ENCODE peak calls at places on chromosomes 2 and 18, in nine cellular contexts. M is effector memory CD8-positive, alpha-beta T cell; F is AG20443; N is posterior vena cava; O is activated naive CD8-positive, alpha-beta T cell treated with anti-CD3 and anti-CD28 coated beads for 36 hours; L is left ventricle myocardium inferior; Y is HEK293T; K is stimulated activated CD4-positive, alpha-beta T cell treated with anti-CD3 and anti-CD28 coated beads, Interleukin-15, amount 100 ng/mL, for 24 hours; V is Ammon's horn. S is an unnamed sample.

GRCh38 chr18:2656237-2657042 is 914 bp downstream of the SMCHD1 start:
- DNase-seq in M (peak; percentile 24), F (peak; percentile 73), N (peak; percentile 88), O (peak; percentile 43), L (peak; percentile 56), Y (peak; percentile 15), K (peak; percentile 63), V (peak; percentile 10), S (peak; percentile 72)

GRCh38 chr2:78535395-78535794 is 490.1 kb upstream of the REG3G start:
- DNase-seq in M (no peak), F (no peak), N (no peak), O (no peak), L (no peak), Y (no peak), K (no peak), V (no peak), S (no peak)

GRCh38 chr2:239186516-239186915 is 214.3 kb downstream of the HDAC4 start:
- DNase-seq in M (no peak), F (no peak), N (peak; percentile 62), O (no peak), L (peak; percentile 8), Y (no peak), K (no peak), V (no peak), S (no peak)

GRCh38 chr2:220157312-220157711 is 529.9 kb downstream of the SLC4A3 start:
- DNase-seq in M (no peak), F (no peak), N (no peak), O (no peak), L (no peak), Y (no peak), K (no peak), V (no peak), S (no peak)

GRCh38 chr2:132400169-132400900 is 16.3 kb upstream of the GPR39 start:
- DNase-seq in M (no peak), F (peak; percentile 23), N (no peak), O (no peak), L (no peak), Y (no peak), K (no peak), V (no peak), S (no peak)

GRCh38 chr2:220276736-220277444 is 649.5 kb downstream of the SLC4A3 start:
- DNase-seq in M (no peak), F (peak; percentile 63), N (no peak), O (no peak), L (no peak), Y (no peak), K (no peak), V (no peak), S (no peak)

GRCh38 chr2:239830066-239830717 is 194.9 kb downstream of the NDUFA10 start:
- DNase-seq in M (no peak), F (no peak), N (peak; percentile 69), O (no peak), L (peak; percentile 3), Y (no peak), K (no peak), V (no peak), S (peak; percentile 34)

GRCh38 chr2:236748801-236749200 is 179.2 kb downstream of the ACKR3 start:
- DNase-seq in M (no peak), F (no peak), N (no peak), O (no peak), L (peak; percentile 47), Y (no peak), K (no peak), V (no peak), S (peak; percentile 23)

GRCh38 chr18:64175432-64175831 is 26.5 kb upstream of the LINC00305 start:
- DNase-seq in M (no peak), F (no peak), N (no peak), O (no peak), L (no peak), Y (no peak), K (no peak), V (no peak), S (no peak)

GRCh38 chr2:180763249-180763989 is 217.0 kb upstream of the UBE2E3 start:
- DNase-seq in M (no peak), F (no peak), N (no peak), O (no peak), L (no peak), Y (no peak), K (no peak), V (no peak), S (no peak)

GRCh38 chr2:92073036-92073814 is 2798.0 kb upstream of the TEKT4 start:
- DNase-seq in M (no peak), F (peak; percentile 0), N (peak; percentile 67), O (no peak), L (no peak), Y (no peak), K (no peak), V (no peak), S (no peak)

GRCh38 chr2:120936476-120937334 is 201.0 kb downstream of the GLI2 start:
- DNase-seq in M (no peak), F (peak; percentile 42), N (no peak), O (no peak), L (no peak), Y (no peak), K (no peak), V (no peak), S (no peak)

GRCh38 chr2:220795705-220796104 is 776.4 kb downstream of the EPHA4 start:
- DNase-seq in M (no peak), F (no peak), N (no peak), O (no peak), L (no peak), Y (no peak), K (no peak), V (no peak), S (no peak)

GRCh38 chr2:232997749-232998665 is 15.0 kb downstream of the NGEF start:
- DNase-seq in M (no peak), F (no peak), N (peak; percentile 75), O (no peak), L (no peak), Y (no peak), K (no peak), V (peak; percentile 19), S (peak; percentile 21)

GRCh38 chr18:6281874-6282273 is 132.8 kb downstream of the L3MBTL4 start:
- DNase-seq in M (no peak), F (no peak), N (no peak), O (no peak), L (no peak), Y (no peak), K (no peak), V (peak; percentile 24), S (no peak)

GRCh38 chr2:128654404-128654803 is 335.7 kb upstream of the HS6ST1 start:
- DNase-seq in M (no peak), F (no peak), N (no peak), O (no peak), L (no peak), Y (no peak), K (no peak), V (peak; percentile 59), S (no peak)

GRCh38 chr2:239768031-239768800 is 256.9 kb downstream of the NDUFA10 start:
- DNase-seq in M (no peak), F (no peak), N (peak; percentile 76), O (no peak), L (no peak), Y (no peak), K (no peak), V (no peak), S (no peak)

GRCh38 chr2:145025382-145025781 is 505.5 kb upstream of the ZEB2 start:
- DNase-seq in M (no peak), F (no peak), N (no peak), O (no peak), L (no peak), Y (no peak), K (no peak), V (no peak), S (no peak)

GRCh38 chr18:30970201-30970816 is 72.2 kb downstream of the DSC3 start:
- DNase-seq in M (no peak), F (no peak), N (no peak), O (no peak), L (no peak), Y (peak; percentile 48), K (no peak), V (peak; percentile 49), S (no peak)

GRCh38 chr2:237410949-237411635 is 2.9 kb downstream of the COL6A3 start:
- DNase-seq in M (no peak), F (no peak), N (no peak), O (no peak), L (no peak), Y (no peak), K (no peak), V (no peak), S (no peak)

GRCh38 chr2:165016772-165017411 is 61.6 kb upstream of the SLC38A11 start:
- DNase-seq in M (no peak), F (peak; percentile 61), N (no peak), O (no peak), L (no peak), Y (peak; percentile 59), K (peak; percentile 19), V (peak; percentile 78), S (no peak)

GRCh38 chr2:46448656-46449055 is 30.7 kb upstream of the TMEM247 start:
- DNase-seq in M (no peak), F (no peak), N (no peak), O (no peak), L (no peak), Y (no peak), K (no peak), V (no peak), S (no peak)